ENCODE peak calls at places on chromosome 12, in nine cellular contexts. F is heart right ventricle, E is BJ, J is spleen, W is left ventricle myocardium inferior, X is BE2C, R is K562, A is WERI-Rb-1, H is tibial artery. V is an unnamed sample.

GRCh38 chr12:107337354-107338095 is 244.2 kb upstream of the CRY1 start:
- DNase-seq in W (no peak), H (no peak), X (no peak), A (no peak), J (no peak), E (no peak), F (no peak), R (no peak), V (no peak)

GRCh38 chr12:121812320-121812871 is 8.6 kb downstream of the SETD1B start:
- DNase-seq in W (peak; percentile 83), A (no peak), X (peak; percentile 61), R (peak; percentile 79), E (no peak), H (peak; percentile 85), J (peak; percentile 90), F (peak; percentile 79), V (peak; percentile 86)

GRCh38 chr12:88237954-88238353 is 95.8 kb downstream of the TMTC3 start:
- DNase-seq in R (no peak), X (no peak), H (no peak), F (no peak), A (no peak), J (no peak), W (no peak), E (no peak), V (no peak)

GRCh38 chr12:116136340-116136739 is 141.2 kb downstream of the MED13L start:
- DNase-seq in X (no peak), R (no peak), J (no peak), F (no peak), H (no peak), W (no peak), A (no peak), E (no peak), V (no peak)

GRCh38 chr12:57444744-57445143 is 10.2 kb downstream of the INHBC start:
- DNase-seq in F (no peak), W (no peak), A (no peak), E (no peak), R (no peak), J (peak; percentile 6), H (no peak), X (no peak), V (no peak)

GRCh38 chr12:19129486-19130223 is at the start of gene PLEKHA5:
- DNase-seq in A (peak; percentile 87), H (peak; percentile 83), R (peak; percentile 74), J (peak; percentile 83), W (peak; percentile 81), E (no peak), X (peak; percentile 80), F (peak; percentile 82), V (peak; percentile 90)

GRCh38 chr12:44377443-44378160 is 498.5 kb downstream of the NELL2 start:
- DNase-seq in J (no peak), R (no peak), F (no peak), H (no peak), A (peak; percentile 45), W (no peak), E (no peak), X (peak; percentile 19), V (no peak)

GRCh38 chr12:57243521-57244305 is 7.3 kb downstream of the STAC3 start:
- DNase-seq in F (peak; percentile 82), R (peak; percentile 92), A (peak; percentile 90), E (no peak), H (peak; percentile 84), X (peak; percentile 81), W (peak; percentile 79), J (peak; percentile 93), V (peak; percentile 64)

GRCh38 chr12:6605425-6606330 is 1.5 kb downstream of the CHD4 start:
- DNase-seq in A (no peak), X (no peak), J (no peak), F (no peak), W (peak; percentile 17), R (peak; percentile 16), E (no peak), H (peak; percentile 72), V (no peak)

GRCh38 chr12:94109154-94109553 is 39.2 kb upstream of the PLXNC1 start:
- DNase-seq in F (no peak), W (no peak), A (no peak), H (no peak), J (no peak), X (peak; percentile 16), R (peak; percentile 68), E (no peak), V (no peak)

GRCh38 chr12:26034371-26035142 is 76.1 kb downstream of the RASSF8 start:
- DNase-seq in H (no peak), W (no peak), F (no peak), E (no peak), J (no peak), R (no peak), A (no peak), X (no peak), V (no peak)

GRCh38 chr12:124422142-124422569 is 127.3 kb downstream of the RFLNA start:
- DNase-seq in H (peak; percentile 93), X (no peak), E (no peak), J (no peak), A (peak; percentile 96), W (no peak), F (peak; percentile 49), R (peak; percentile 54), V (peak; percentile 74)

GRCh38 chr12:130203151-130203550 is 40.9 kb downstream of the FZD10 start:
- DNase-seq in E (no peak), W (no peak), X (no peak), A (no peak), R (no peak), J (no peak), F (no peak), H (no peak), V (no peak)

GRCh38 chr12:69334138-69334537 is 14.0 kb upstream of the LYZ start:
- DNase-seq in J (no peak), A (no peak), H (no peak), X (no peak), E (no peak), W (no peak), R (no peak), F (no peak), V (no peak)

GRCh38 chr12:90712671-90713070 is 242.3 kb downstream of the CCER1 start:
- DNase-seq in A (no peak), X (no peak), E (no peak), J (no peak), F (no peak), R (no peak), W (no peak), H (no peak), V (no peak)

GRCh38 chr12:10235761-10236631 is 23.3 kb downstream of the GABARAPL1 start:
- DNase-seq in X (peak; percentile 18), A (peak; percentile 23), W (no peak), H (no peak), J (no peak), E (no peak), F (no peak), R (peak; percentile 41), V (no peak)

GRCh38 chr12:69655616-69656336 is 43.3 kb downstream of the BEST3 start:
- DNase-seq in R (no peak), H (no peak), E (peak; percentile 50), J (no peak), X (no peak), W (no peak), A (no peak), F (no peak), V (no peak)

GRCh38 chr12:107684990-107685359 is 624 bp upstream of the PWP1 start:
- DNase-seq in J (no peak), E (peak; percentile 2), W (no peak), R (peak; percentile 61), F (no peak), X (no peak), A (peak; percentile 16), H (no peak), V (no peak)

GRCh38 chr12:89225401-89225800 is 126.9 kb downstream of the DUSP6 start:
- DNase-seq in W (peak; percentile 13), A (no peak), J (peak; percentile 71), E (no peak), R (no peak), X (no peak), H (no peak), F (no peak), V (no peak)

GRCh38 chr12:132779781-132780353 is 18.2 kb upstream of the ANKLE2 start:
- DNase-seq in E (no peak), H (no peak), X (no peak), R (no peak), J (no peak), A (no peak), W (no peak), F (no peak), V (no peak)
- H3K36me3 ChIP-seq in E (peaks cover 62% of the 10 kb centered on the region), H (peaks cover 82% of the 10 kb centered on the region), X (peaks cover 72% of the 10 kb centered on the region), R (peaks cover 86% of the 10 kb centered on the region), J (peaks cover 100% of the 10 kb centered on the region), A (peaks cover 76% of the 10 kb centered on the region), W (peaks cover 97% of the 10 kb centered on the region), F (peaks cover 9% of the 10 kb centered on the region), V (peaks cover 72% of the 10 kb centered on the region)

DNA sequence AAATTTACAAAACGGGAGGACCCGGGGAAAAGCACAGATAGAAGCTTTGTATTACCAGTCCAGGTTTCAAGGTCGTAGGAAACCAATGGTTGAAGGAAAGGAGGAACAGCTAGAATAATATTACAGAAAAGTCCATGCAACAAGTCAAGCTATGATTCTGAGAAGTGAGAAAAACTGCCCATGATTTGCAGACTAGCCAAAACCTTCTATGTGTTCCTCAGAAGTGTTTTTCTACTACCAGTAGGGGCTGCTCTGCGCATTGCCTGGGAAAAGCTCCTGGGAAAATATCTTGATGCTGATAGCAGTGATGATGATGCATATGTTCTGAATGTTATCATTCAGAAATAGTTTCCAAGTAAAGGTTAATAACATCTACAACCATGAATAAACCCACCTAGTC is 2.2 kb downstream of the PDZRN4 start:
- DNase-seq in E (no peak), X (no peak), R (peak; percentile 2), F (no peak), W (no peak), J (no peak), H (no peak), A (peak; percentile 33), V (no peak)
- TF ChIP-seq CTCF in E (peak; percentile 35), X (peak; percentile 51), R (no peak), F (peak; percentile 30), W (peak; percentile 36), J (peak; percentile 24), H (peak; percentile 65), A (peak; percentile 71), V (no peak)

GRCh38 chr12:127509066-127509778 is 757.7 kb upstream of the TMEM132C start:
- DNase-seq in E (peak; percentile 64), W (no peak), A (no peak), J (no peak), H (no peak), F (no peak), R (no peak), X (no peak), V (no peak)
- H3K36me3 ChIP-seq in E (no peaks in the 10 kb centered on the region), W (no peaks in the 10 kb centered on the region), A (no peaks in the 10 kb centered on the region), J (no peaks in the 10 kb centered on the region), H (no peaks in the 10 kb centered on the region), F (no peaks in the 10 kb centered on the region), R (no peaks in the 10 kb centered on the region), X (no peaks in the 10 kb centered on the region), V (no peaks in the 10 kb centered on the region)

DNA sequence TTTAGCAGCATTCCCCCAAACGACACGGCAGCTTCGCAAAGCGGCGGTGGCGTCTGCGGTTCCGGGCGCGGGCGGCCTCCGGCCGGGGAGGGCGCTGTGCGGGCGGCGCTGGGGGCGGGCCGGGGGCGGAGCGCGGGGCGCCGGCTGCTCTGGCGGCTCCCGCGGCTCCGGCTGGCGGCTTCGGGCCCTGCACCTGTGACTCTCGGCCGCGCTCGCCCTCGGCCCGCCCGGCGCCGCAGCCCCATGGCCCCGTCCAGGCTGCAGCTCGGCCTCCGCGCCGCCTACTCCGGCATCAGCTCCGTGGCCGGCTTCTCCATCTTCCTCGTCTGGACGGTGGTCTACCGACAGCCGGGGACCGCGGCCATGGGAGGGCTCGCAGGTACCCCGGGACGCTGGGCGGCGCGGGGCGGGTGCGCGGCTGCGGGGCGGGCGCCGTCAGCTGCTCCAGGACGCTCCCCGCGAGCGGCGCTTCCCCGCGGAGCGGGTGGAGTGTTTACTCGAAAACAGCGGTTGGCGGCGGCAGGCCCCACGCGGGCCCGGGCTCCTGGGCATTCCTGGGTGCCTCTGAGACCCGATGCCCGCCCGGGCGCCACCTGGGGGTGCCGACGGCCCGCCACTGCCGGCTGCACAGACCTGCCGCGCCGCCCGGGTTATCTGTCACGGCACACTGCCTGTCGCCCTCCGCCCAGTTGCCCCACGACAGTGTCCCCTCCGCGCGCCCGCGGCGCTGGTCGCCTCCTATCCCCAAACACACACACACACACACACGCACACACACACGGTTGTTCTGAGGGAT is at the start of gene SLC48A1:
- DNase-seq in H (peak; percentile 87), J (peak; percentile 96), R (peak; percentile 84), W (peak; percentile 80), F (peak; percentile 83), A (peak; percentile 65), E (no peak), X (peak; percentile 85), V (peak; percentile 91)
- TF ChIP-seq CTCF in H (peak; percentile 42), J (no peak), R (peak; percentile 71), W (peak; percentile 54), F (peak; percentile 65), A (peak; percentile 47), E (peak; percentile 37), X (peak; percentile 31), V (peak; percentile 14)

V was measured in pancreas.